ENCODE peak calls at places on chromosome 14, in seven cellular contexts. D, O, W, U, V, M and I are unnamed samples.
A peak's percentile ranks its signal among the peaks of the same experiment; 100 is the strongest.

GRCh38 chr14:35669782-35670181 is 135.8 kb downstream of the INSM2 start:
- DNase-seq in O (no peak), U (no peak), D (peak; percentile 66), W (no peak), V (no peak), M (no peak), I (no peak)

GRCh38 chr14:39339003-39339402 is 93.2 kb downstream of the FBXO33 start:
- DNase-seq in M (peak; percentile 50), D (no peak), U (peak; percentile 56), V (peak; percentile 74), O (no peak), W (no peak), I (peak; percentile 50)

GRCh38 chr14:83559721-83560120 is 1970.2 kb upstream of the FLRT2 start:
- DNase-seq in D (no peak), U (no peak), O (no peak), V (no peak), W (no peak), M (no peak), I (no peak)

GRCh38 chr14:32720927-32721326 is 217.8 kb upstream of the NPAS3 start:
- DNase-seq in U (no peak), O (no peak), M (no peak), D (no peak), W (no peak), V (no peak), I (no peak)

GRCh38 chr14:92794547-92794941 is 439 bp downstream of the GOLGA5 start:
- DNase-seq in D (no peak), M (no peak), U (peak; percentile 12), W (peak; percentile 28), O (no peak), V (peak; percentile 10), I (no peak)

GRCh38 chr14:68458840-68459469 is 333.9 kb downstream of the ZFP36L1 start:
- DNase-seq in D (no peak), U (peak; percentile 15), W (peak; percentile 98), V (no peak), O (peak; percentile 96), M (no peak), I (peak; percentile 95)

GRCh38 chr14:55194656-55195355 is 3.4 kb upstream of the DLGAP5 start:
- DNase-seq in W (no peak), M (no peak), D (no peak), O (no peak), U (no peak), V (no peak), I (no peak)

GRCh38 chr14:75979071-75979571 is 2.7 kb downstream of the TGFB3 start:
- DNase-seq in M (peak; percentile 74), V (peak; percentile 23), D (no peak), W (no peak), O (peak; percentile 33), U (peak; percentile 72), I (no peak)

GRCh38 chr14:72598328-72598727 is 295.6 kb downstream of the DPF3 start:
- DNase-seq in V (peak; percentile 10), W (no peak), M (no peak), D (no peak), U (no peak), O (no peak), I (no peak)
- TF ChIP-seq MAX in V (no peak), W (no peak), M (no peak), D (no peak), U (no peak), O (no peak), I (no peak)

DNA sequence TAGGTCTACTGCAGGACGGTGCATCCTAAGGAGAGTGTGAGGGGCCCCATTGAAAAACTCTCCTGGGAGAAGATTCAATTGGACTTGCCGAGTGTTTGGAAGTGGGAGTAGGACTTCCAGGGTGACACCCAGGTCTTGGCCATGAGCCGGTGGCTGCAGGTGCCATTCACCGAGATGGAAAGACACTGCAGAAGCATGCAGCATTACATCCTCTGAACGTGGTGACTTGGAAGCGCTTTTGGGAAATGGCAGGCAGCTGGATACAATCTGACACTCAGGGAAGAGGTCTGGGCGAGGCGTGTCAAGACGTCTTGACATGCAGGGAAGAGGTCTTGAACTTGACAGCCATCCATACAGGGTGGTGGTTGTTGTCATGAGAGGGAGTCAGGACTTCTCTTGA is 126.9 kb downstream of the PAPOLA start:
- DNase-seq in V (no peak), O (no peak), D (no peak), W (no peak), M (peak; percentile 11), U (no peak), I (no peak)
- TF ChIP-seq MAX in V (no peak), O (no peak), D (no peak), W (no peak), M (no peak), U (no peak), I (no peak)

GRCh38 chr14:106823552-106823951 is 1297.2 kb downstream of the TMEM121 start:
- DNase-seq in O (no peak), W (no peak), M (no peak), V (no peak), D (no peak), U (no peak), I (no peak)
- TF ChIP-seq MAX in O (no peak), W (no peak), M (no peak), V (no peak), D (no peak), U (no peak), I (no peak)

GRCh38 chr14:70811578-70811977 is 2.3 kb upstream of the MAP3K9 start:
- DNase-seq in M (no peak), U (no peak), O (no peak), V (no peak), D (no peak), W (no peak), I (peak; percentile 61)
- TF ChIP-seq MAX in M (no peak), U (no peak), O (no peak), V (no peak), D (no peak), W (no peak), I (no peak)

GRCh38 chr14:94597788-94598187 is 14.4 kb upstream of the SERPINA3 start:
- DNase-seq in O (no peak), V (no peak), M (no peak), U (no peak), D (no peak), W (no peak), I (no peak)
- TF ChIP-seq MAX in O (no peak), V (no peak), M (no peak), U (no peak), D (no peak), W (no peak), I (no peak)